ENCODE peak calls at places on chromosome 22, in four cellular contexts. R is spleen, E is HCT116, J is GM12878. C is an unnamed sample.

GRCh38 chr22:39592104-39593060 is 21.8 kb downstream of the CACNA1I start:
- DNase-seq in R (no peak), E (peak; percentile 58), J (no peak), C (no peak)

GRCh38 chr22:22099194-22099486 is 116.6 kb upstream of the TOP3B start:
- DNase-seq in R (no peak), E (no peak), J (peak; percentile 69), C (no peak)

GRCh38 chr22:44199866-44200265 is 19.1 kb downstream of the PARVG start:
- DNase-seq in R (no peak), E (no peak), J (no peak), C (no peak)

GRCh38 chr22:37241351-37242142 is 2.5 kb downstream of the RAC2 start:
- DNase-seq in R (peak; percentile 92), E (no peak), J (no peak), C (no peak)

GRCh38 chr22:33357894-33358440 is 299.8 kb upstream of the SYN3 start:
- DNase-seq in R (no peak), E (no peak), J (no peak), C (peak; percentile 79)

GRCh38 chr22:20427104-20427944 is 10.3 kb downstream of the SCARF2 start:
- DNase-seq in R (peak; percentile 69), E (no peak), J (no peak), C (no peak)

GRCh38 chr22:17964153-17964552 is 60.2 kb downstream of the MICAL3 start:
- DNase-seq in R (peak; percentile 60), E (no peak), J (no peak), C (no peak)

GRCh38 chr22:27667121-27667843 is 134.3 kb downstream of the MN1 start:
- DNase-seq in R (peak; percentile 44), E (no peak), J (no peak), C (no peak)

GRCh38 chr22:37660709-37661045 is 2.2 kb downstream of the PDXP start:
- DNase-seq in R (no peak), E (no peak), J (no peak), C (no peak)

GRCh38 chr22:43796567-43796966 is 15.5 kb downstream of the EFCAB6 start:
- DNase-seq in R (no peak), E (peak; percentile 6), J (no peak), C (peak; percentile 68)

GRCh38 chr22:31504282-31504681 is 7.9 kb downstream of the SFI1 start:
- DNase-seq in R (no peak), E (no peak), J (no peak), C (no peak)

GRCh38 chr22:27124336-27125023 is 467.1 kb downstream of the MIAT start:
- DNase-seq in R (no peak), E (no peak), J (no peak), C (no peak)

GRCh38 chr22:31739795-31740201 is 10.1 kb downstream of the PRR14L start:
- DNase-seq in R (no peak), E (no peak), J (no peak), C (no peak)

GRCh38 chr22:37275622-37276021 is 6.7 kb upstream of the CYTH4 start:
- DNase-seq in R (no peak), E (no peak), J (no peak), C (no peak)

GRCh38 chr22:23175817-23176644 is 4.3 kb upstream of the BCR start:
- DNase-seq in R (no peak), E (no peak), J (no peak), C (no peak)

GRCh38 chr22:40621309-40622151 is 15.0 kb downstream of the MRTFA start:
- DNase-seq in R (no peak), E (no peak), J (no peak), C (no peak)

GRCh38 chr22:27430799-27431480 is 370.6 kb downstream of the MN1 start:
- DNase-seq in R (no peak), E (no peak), J (no peak), C (no peak)

GRCh38 chr22:19088866-19089595 is 33.2 kb downstream of the DGCR2 start:
- DNase-seq in R (no peak), E (no peak), J (no peak), C (no peak)

GRCh38 chr22:46024136-46024840 is 47.3 kb upstream of the WNT7B start:
- DNase-seq in R (peak; percentile 37), E (no peak), J (no peak), C (no peak)

GRCh38 chr22:44329179-44329796 is 16.5 kb upstream of the SHISAL1 start:
- DNase-seq in R (no peak), E (no peak), J (peak; percentile 32), C (no peak)

GRCh38 chr22:34055525-34056200 is 135.4 kb upstream of the LARGE1 start:
- DNase-seq in R (no peak), E (no peak), J (no peak), C (peak; percentile 53)

GRCh38 chr22:17117890-17118289 is 3.3 kb downstream of the TMEM121B start:
- DNase-seq in R (peak; percentile 21), E (no peak), J (peak; percentile 4), C (no peak)

GRCh38 chr22:31344369-31345330 is 1.5 kb downstream of the PATZ1 start:
- DNase-seq in R (peak; percentile 88), E (no peak), J (no peak), C (no peak)

GRCh38 chr22:25368271-25368670 is 148.8 kb downstream of the CRYBB2 start:
- DNase-seq in R (no peak), E (no peak), J (no peak), C (no peak)

GRCh38 chr22:40509401-40510134 is 127.0 kb downstream of the MRTFA start:
- DNase-seq in R (no peak), E (no peak), J (no peak), C (no peak)

GRCh38 chr22:31229402-31230140 is 17.5 kb downstream of the LIMK2 start:
- DNase-seq in R (no peak), E (no peak), J (no peak), C (no peak)

GRCh38 chr22:17368727-17369552 is at the start of gene CECR2:
- DNase-seq in R (peak; percentile 73), E (peak; percentile 34), J (peak; percentile 7), C (no peak)

GRCh38 chr22:28072066-28072465 is 153.0 kb upstream of the PITPNB start:
- DNase-seq in R (no peak), E (no peak), J (no peak), C (no peak)

GRCh38 chr22:39233736-39234120 is 11.1 kb downstream of the PDGFB start:
- DNase-seq in R (no peak), E (no peak), J (no peak), C (no peak)

GRCh38 chr22:40247976-40248375 is 70.3 kb downstream of the TNRC6B start:
- DNase-seq in R (no peak), E (no peak), J (no peak), C (no peak)

GRCh38 chr22:38017272-38017920 is 33.0 kb upstream of the SOX10 start:
- DNase-seq in R (no peak), E (no peak), J (no peak), C (no peak)

GRCh38 chr22:47307326-47307725 is 544.9 kb downstream of the TBC1D22A start:
- DNase-seq in R (no peak), E (no peak), J (no peak), C (peak; percentile 60)

GRCh38 chr22:19215360-19215759 is 36.8 kb upstream of the SLC25A1 start:
- DNase-seq in R (no peak), E (no peak), J (no peak), C (no peak)

GRCh38 chr22:38570841-38571364 is 920 bp upstream of the DMC1 start:
- DNase-seq in R (peak; percentile 78), E (peak; percentile 7), J (no peak), C (no peak)

GRCh38 chr22:46741974-46742519 is 4.0 kb upstream of the CERK start:
- DNase-seq in R (no peak), E (no peak), J (no peak), C (no peak)

GRCh38 chr22:31951201-31952093 is 7.1 kb downstream of the YWHAH start:
- DNase-seq in R (peak; percentile 47), E (no peak), J (no peak), C (no peak)

GRCh38 chr22:46593211-46593676 is 26.9 kb upstream of the GRAMD4 start:
- DNase-seq in R (peak; percentile 91), E (no peak), J (no peak), C (no peak)

GRCh38 chr22:46455453-46455852 is 82.0 kb downstream of the CELSR1 start:
- DNase-seq in R (no peak), E (no peak), J (no peak), C (no peak)

GRCh38 chr22:47842119-47842518 is 1079.7 kb downstream of the TBC1D22A start:
- DNase-seq in R (no peak), E (no peak), J (no peak), C (no peak)

GRCh38 chr22:41092847-41093371 is 517 bp downstream of the EP300 start:
- DNase-seq in R (peak; percentile 87), E (no peak), J (no peak), C (no peak)

GRCh38 chr22:36163497-36163896 is 2.9 kb upstream of the APOL3 start:
- DNase-seq in R (no peak), E (no peak), J (no peak), C (no peak)

GRCh38 chr22:36165161-36165560 is 4.6 kb upstream of the APOL3 start:
- DNase-seq in R (no peak), E (no peak), J (no peak), C (no peak)

GRCh38 chr22:36160499-36160942 is at the start of gene APOL3:
- DNase-seq in R (peak; percentile 87), E (no peak), J (peak; percentile 60), C (peak; percentile 95)

GRCh38 chr22:36164621-36165020 is 4.1 kb upstream of the APOL3 start:
- DNase-seq in R (no peak), E (no peak), J (no peak), C (no peak)

GRCh38 chr22:36162127-36163034 is 1.8 kb upstream of the APOL3 start:
- DNase-seq in R (no peak), E (no peak), J (peak; percentile 70), C (no peak)
- H3K4me3 ChIP-seq in R (no peak overlapping the region), E (no peak overlapping the region), J (peak overlapping the region; percentile 55), C (no peak overlapping the region)

GRCh38 chr22:49970528-49971231 is 10.1 kb downstream of the PIM3 start:
- DNase-seq in R (peak; percentile 96), E (peak; percentile 98), J (peak; percentile 85), C (peak; percentile 99)
- TF ChIP-seq POLR2AphosphoS5 in R (peak; percentile 94), E (peak; percentile 73), J (peak; percentile 69), C (peak; percentile 95)

DNA sequence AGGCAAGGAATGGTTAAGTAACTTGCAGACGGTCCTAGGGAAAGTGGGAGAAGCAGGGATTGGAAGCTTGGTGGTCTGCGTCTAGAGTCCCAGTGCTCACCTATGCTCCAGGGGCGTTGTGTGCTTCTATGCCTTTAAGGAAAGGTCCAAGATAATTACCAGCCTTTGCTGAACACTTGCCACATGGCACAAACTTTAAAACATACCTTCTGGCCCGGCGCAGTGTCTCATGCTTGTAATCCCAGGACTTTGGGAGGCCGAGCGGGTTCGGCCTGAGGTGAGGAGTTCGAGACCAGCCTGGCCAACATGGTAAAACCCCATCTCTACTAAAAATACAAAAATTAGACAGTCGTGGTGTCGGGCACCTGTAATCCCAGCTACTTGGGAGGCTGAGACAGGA is 2.3 kb downstream of the POLDIP3 start:
- DNase-seq in R (no peak), E (no peak), J (no peak), C (no peak)
- H3K27ac ChIP-seq in R (peak overlapping the region; percentile 99), E (peak overlapping the region; percentile 34), J (no peak overlapping the region), C (peak overlapping the region; percentile 95)

GRCh38 chr22:29308791-29309262 is 2.4 kb downstream of the GAS2L1 start:
- DNase-seq in R (no peak), E (no peak), J (no peak), C (no peak)
- H3K4me3 ChIP-seq in R (peak overlapping the region; percentile 14), E (no peak overlapping the region), J (no peak overlapping the region), C (peak overlapping the region; percentile 97)